ENCODE peak calls at places on chromosomes 11 and 22, in six cellular contexts. O, D, N, T, V and F are unnamed samples.

GRCh38 chr22:21683401-21683811 is 17.6 kb downstream of the PPIL2 start:
- DNase-seq in O (no peak), D (no peak), N (peak; percentile 2), T (peak; percentile 63), V (no peak), F (no peak)

GRCh38 chr11:117045196-117045595 is 53.0 kb downstream of the SIK3 start:
- DNase-seq in O (peak; percentile 48), D (no peak), N (peak; percentile 57), T (no peak), V (no peak), F (no peak)

GRCh38 chr11:126415128-126415527 is 59.6 kb downstream of the ST3GAL4 start:
- DNase-seq in O (no peak), D (no peak), N (peak; percentile 65), T (no peak), V (no peak), F (no peak)

GRCh38 chr22:45916515-45916914 is 60.4 kb downstream of the WNT7B start:
- DNase-seq in O (no peak), D (no peak), N (no peak), T (no peak), V (no peak), F (no peak)

GRCh38 chr11:100687032-100687629 is at the start of gene ARHGAP42:
- DNase-seq in O (peak; percentile 67), D (no peak), N (peak; percentile 83), T (peak; percentile 76), V (peak; percentile 62), F (peak; percentile 57)

GRCh38 chr11:16785520-16786128 is 47.2 kb downstream of the C11orf58 start:
- DNase-seq in O (peak; percentile 80), D (peak; percentile 34), N (peak; percentile 84), T (peak; percentile 72), V (peak; percentile 82), F (peak; percentile 72)

GRCh38 chr11:64842851-64843841 is 1.3 kb downstream of the CDC42BPG start:
- DNase-seq in O (no peak), D (no peak), N (peak; percentile 81), T (peak; percentile 82), V (no peak), F (no peak)

GRCh38 chr22:44214187-44214586 is 33.5 kb downstream of the PARVG start:
- DNase-seq in O (no peak), D (no peak), N (no peak), T (no peak), V (no peak), F (no peak)

GRCh38 chr11:120956710-120957500 is 67.0 kb upstream of the TBCEL start:
- DNase-seq in O (no peak), D (no peak), N (no peak), T (no peak), V (no peak), F (no peak)

GRCh38 chr22:36999463-36999862 is 19.8 kb downstream of the TST start:
- DNase-seq in O (peak; percentile 7), D (no peak), N (no peak), T (no peak), V (no peak), F (no peak)

GRCh38 chr11:109785714-109786113 is 307.5 kb upstream of the ZC3H12C start:
- DNase-seq in O (peak; percentile 1), D (no peak), N (no peak), T (no peak), V (no peak), F (no peak)

GRCh38 chr22:37403267-37403960 is 23.9 kb downstream of the ELFN2 start:
- DNase-seq in O (no peak), D (no peak), N (no peak), T (no peak), V (no peak), F (peak; percentile 17)

GRCh38 chr11:34271727-34272126 is 86.1 kb downstream of the ABTB2 start:
- DNase-seq in O (no peak), D (no peak), N (no peak), T (no peak), V (no peak), F (no peak)

GRCh38 chr11:17014321-17014773 is at the start of gene PLEKHA7:
- DNase-seq in O (no peak), D (no peak), N (peak; percentile 75), T (peak; percentile 75), V (no peak), F (no peak)

GRCh38 chr22:29201722-29202230 is 3.9 kb upstream of the EMID1 start:
- DNase-seq in O (no peak), D (no peak), N (no peak), T (no peak), V (no peak), F (no peak)

GRCh38 chr22:40452730-40453487 is 82.5 kb downstream of the SGSM3 start:
- DNase-seq in O (peak; percentile 22), D (no peak), N (peak; percentile 10), T (no peak), V (no peak), F (no peak)

GRCh38 chr11:2510626-2511402 is 66.0 kb downstream of the KCNQ1 start:
- DNase-seq in O (no peak), D (no peak), N (peak; percentile 5), T (no peak), V (peak; percentile 1), F (no peak)

GRCh38 chr11:31237819-31238771 is 131.4 kb downstream of the DCDC1 start:
- DNase-seq in O (peak; percentile 3), D (no peak), N (peak; percentile 7), T (no peak), V (no peak), F (no peak)

GRCh38 chr11:19437760-19438159 is 197.0 kb upstream of the E2F8 start:
- DNase-seq in O (peak; percentile 81), D (no peak), N (no peak), T (no peak), V (no peak), F (no peak)

GRCh38 chr11:65156926-65157325 is 13.1 kb upstream of the SPDYC start:
- DNase-seq in O (no peak), D (no peak), N (no peak), T (no peak), V (no peak), F (no peak)

GRCh38 chr11:2108675-2109481 is 30.3 kb downstream of the IGF2 start:
- DNase-seq in O (no peak), D (no peak), N (no peak), T (no peak), V (no peak), F (no peak)

GRCh38 chr11:46677991-46678740 is 22.3 kb downstream of the ARHGAP1 start:
- DNase-seq in O (no peak), D (no peak), N (no peak), T (peak; percentile 40), V (no peak), F (no peak)

GRCh38 chr11:59981106-59981770 is 17.4 kb downstream of the OOSP4A start:
- DNase-seq in O (no peak), D (no peak), N (no peak), T (no peak), V (no peak), F (no peak)

GRCh38 chr11:4551346-4551979 is 6.5 kb downstream of the OR52M1 start:
- DNase-seq in O (peak; percentile 21), D (no peak), N (no peak), T (no peak), V (peak; percentile 14), F (no peak)

GRCh38 chr11:130765369-130765768 is 150.9 kb downstream of the SNX19 start:
- DNase-seq in O (no peak), D (no peak), N (no peak), T (no peak), V (no peak), F (no peak)

GRCh38 chr11:11876458-11876857 is 34.7 kb downstream of the USP47 start:
- DNase-seq in O (peak; percentile 18), D (no peak), N (no peak), T (no peak), V (no peak), F (no peak)

GRCh38 chr22:46336119-46337078 is 885 bp downstream of the TRMU start:
- DNase-seq in O (peak; percentile 37), D (no peak), N (peak; percentile 45), T (no peak), V (no peak), F (no peak)

GRCh38 chr22:25492950-25493790 is 71.3 kb upstream of the GRK3 start:
- DNase-seq in O (no peak), D (no peak), N (no peak), T (no peak), V (no peak), F (peak; percentile 99)

GRCh38 chr11:27254744-27255446 is 108.1 kb downstream of the CCDC34 start:
- DNase-seq in O (peak; percentile 83), D (no peak), N (no peak), T (no peak), V (no peak), F (no peak)